ENCODE peak calls at places on chromosomes 4 and X, in four cellular contexts. K is NCI-H1417 treated with DMSO at 0.1 percent for 48 hours, B is SK-N-DZ, D is GM13976. Q is an unnamed sample.

GRCh38 chrX:72158773-72159172 is 22.8 kb upstream of the PIN4 start:
- DNase-seq in D (no peak), B (no peak), K (no peak), Q (no peak)

GRCh38 chr4:152988721-152989553 is 52.8 kb downstream of the FHDC1 start:
- DNase-seq in K (peak), D (no peak), B (no peak), Q (no peak)

GRCh38 chrX:70754169-70754843 is 154.2 kb downstream of the TEX11 start:
- DNase-seq in B (no peak), K (no peak), D (no peak), Q (no peak)

GRCh38 chrX:20363003-20363674 is 96.4 kb upstream of the RPS6KA3 start:
- DNase-seq in D (no peak), B (no peak), K (no peak), Q (no peak)

GRCh38 chr4:74794341-74794801 is at the start of gene BTC:
- DNase-seq in D (peak), K (no peak), B (no peak), Q (no peak)

GRCh38 chr4:39526810-39527295 is 386 bp downstream of the UGDH start:
- DNase-seq in K (no peak), B (no peak), D (peak), Q (no peak)

GRCh38 chr4:187380181-187380581 is 615.4 kb upstream of the ZFP42 start:
- DNase-seq in K (no peak), B (peak), D (no peak), Q (no peak)

GRCh38 chr4:82777857-82778525 is 20.6 kb downstream of the SCD5 start:
- DNase-seq in K (no peak), D (no peak), B (no peak), Q (no peak)

GRCh38 chr4:107519057-107519456 is 201.0 kb downstream of the PAPSS1 start:
- DNase-seq in B (no peak), K (peak), D (no peak), Q (no peak)

GRCh38 chr4:83931659-83932058 is 395.8 kb downstream of the GPAT3 start:
- DNase-seq in D (no peak), K (no peak), B (peak), Q (no peak)

GRCh38 chrX:138886769-138887168 is 175.3 kb upstream of the FGF13 start:
- DNase-seq in B (no peak), K (no peak), D (no peak), Q (peak)

GRCh38 chr4:19438228-19438627 is 813.5 kb upstream of the SLIT2 start:
- DNase-seq in B (no peak), D (no peak), K (no peak), Q (peak)

GRCh38 chr4:5954056-5954760 is 61.3 kb upstream of the CRMP1 start:
- DNase-seq in D (no peak), K (no peak), B (peak), Q (no peak)

GRCh38 chrX:81195712-81196111 is 6.0 kb downstream of the HMGN5 start:
- DNase-seq in K (no peak), D (no peak), B (peak), Q (no peak)

GRCh38 chr4:185481390-185481789 is 9.9 kb upstream of the CCDC110 start:
- DNase-seq in B (no peak), D (no peak), K (no peak), Q (no peak)

GRCh38 chrX:74419861-74420193 is 1.5 kb upstream of the SLC16A2 start:
- DNase-seq in K (no peak), D (no peak), B (peak), Q (no peak)

GRCh38 chrX:72358313-72358712 is 52.6 kb upstream of the CITED1 start:
- DNase-seq in B (no peak), D (no peak), K (no peak), Q (no peak)

GRCh38 chrX:12210921-12211320 is 72.6 kb downstream of the FRMPD4 start:
- DNase-seq in D (no peak), K (no peak), B (no peak), Q (peak)

GRCh38 chr4:84855774-84856173 is 110.7 kb downstream of the WDFY3 start:
- DNase-seq in B (no peak), K (no peak), D (no peak), Q (no peak)

GRCh38 chrX:45743081-45743533 is 542.4 kb upstream of the DIPK2B start:
- DNase-seq in K (no peak), D (no peak), B (no peak), Q (no peak)

GRCh38 chrX:150872773-150873336 is 25.6 kb downstream of the CD99L2 start:
- DNase-seq in D (no peak), K (no peak), B (no peak), Q (no peak)

GRCh38 chrX:120309873-120310730 is 1.2 kb downstream of the TMEM255A start:
- DNase-seq in K (no peak), B (no peak), D (peak), Q (no peak)